ENCODE peak calls at places on chromosome 15, in nine cellular contexts. Z, I, L, N, S, T, Y, K and E are unnamed samples. For H3K27me3 and H3K36me3, the result is how much of the 10 kb centered on the place peaks cover.

GRCh38 chr15:80608688-80609087 is 86.4 kb upstream of the ABHD17C start:
- DNase-seq in Z (no peak), I (peak), L (peak), N (no peak), S (no peak), T (no peak), Y (no peak), K (no peak), E (no peak)

GRCh38 chr15:65303687-65304392 is 637 bp upstream of the RNU5B-1 start:
- DNase-seq in Z (peak), I (no peak), L (peak), N (no peak), S (peak), T (peak), Y (peak), K (no peak), E (peak)

GRCh38 chr15:97425596-97425995 is 534.9 kb upstream of the ARRDC4 start:
- DNase-seq in Z (no peak), I (no peak), L (no peak), N (no peak), S (no peak), T (no peak), Y (no peak), K (no peak), E (peak)

GRCh38 chr15:57421540-57421939 is 45.2 kb downstream of the CGNL1 start:
- DNase-seq in Z (no peak), I (peak), L (no peak), N (no peak), S (peak), T (no peak), Y (no peak), K (no peak), E (no peak)

GRCh38 chr15:75599396-75599795 is 20.3 kb upstream of the PTPN9 start:
- DNase-seq in Z (no peak), I (no peak), L (no peak), N (no peak), S (no peak), T (no peak), Y (no peak), K (peak), E (no peak)

GRCh38 chr15:99105516-99106341 is 849 bp downstream of the SYNM start:
- DNase-seq in Z (peak), I (peak), L (no peak), N (no peak), S (peak), T (peak), Y (peak), K (no peak), E (peak)

GRCh38 chr15:61712124-61712759 is 348.0 kb downstream of the VPS13C start:
- DNase-seq in Z (no peak), I (no peak), L (no peak), N (no peak), S (no peak), T (no peak), Y (no peak), K (no peak), E (no peak)

GRCh38 chr15:68732451-68732850 is 88.2 kb downstream of the ANP32A start:
- DNase-seq in Z (no peak), I (no peak), L (no peak), N (no peak), S (no peak), T (no peak), Y (no peak), K (no peak), E (no peak)

GRCh38 chr15:74326759-74327158 is 40.7 kb downstream of the CYP11A1 start:
- DNase-seq in Z (peak), I (no peak), L (no peak), N (no peak), S (no peak), T (no peak), Y (no peak), K (no peak), E (no peak)

GRCh38 chr15:92878593-92879053 is 21.5 kb upstream of the CHD2 start:
- DNase-seq in Z (no peak), I (no peak), L (no peak), N (no peak), S (peak), T (no peak), Y (no peak), K (no peak), E (no peak)

GRCh38 chr15:68441045-68441743 is 9.2 kb upstream of the ITGA11 start:
- DNase-seq in Z (no peak), I (peak), L (no peak), N (no peak), S (no peak), T (no peak), Y (no peak), K (peak), E (no peak)

GRCh38 chr15:99727330-99727729 is 5.9 kb downstream of the LYSMD4 start:
- DNase-seq in Z (no peak), I (no peak), L (no peak), N (no peak), S (no peak), T (no peak), Y (no peak), K (no peak), E (no peak)

GRCh38 chr15:43828061-43828657 is 1.4 kb downstream of the WDR76 start:
- DNase-seq in Z (no peak), I (no peak), L (no peak), N (no peak), S (no peak), T (no peak), Y (no peak), K (no peak), E (no peak)
- H3K4me3 ChIP-seq in Z (no peak), I (no peak), L (peak), N (no peak), S (no peak), T (no peak), Y (no peak), K (peak), E (peak)

DNA sequence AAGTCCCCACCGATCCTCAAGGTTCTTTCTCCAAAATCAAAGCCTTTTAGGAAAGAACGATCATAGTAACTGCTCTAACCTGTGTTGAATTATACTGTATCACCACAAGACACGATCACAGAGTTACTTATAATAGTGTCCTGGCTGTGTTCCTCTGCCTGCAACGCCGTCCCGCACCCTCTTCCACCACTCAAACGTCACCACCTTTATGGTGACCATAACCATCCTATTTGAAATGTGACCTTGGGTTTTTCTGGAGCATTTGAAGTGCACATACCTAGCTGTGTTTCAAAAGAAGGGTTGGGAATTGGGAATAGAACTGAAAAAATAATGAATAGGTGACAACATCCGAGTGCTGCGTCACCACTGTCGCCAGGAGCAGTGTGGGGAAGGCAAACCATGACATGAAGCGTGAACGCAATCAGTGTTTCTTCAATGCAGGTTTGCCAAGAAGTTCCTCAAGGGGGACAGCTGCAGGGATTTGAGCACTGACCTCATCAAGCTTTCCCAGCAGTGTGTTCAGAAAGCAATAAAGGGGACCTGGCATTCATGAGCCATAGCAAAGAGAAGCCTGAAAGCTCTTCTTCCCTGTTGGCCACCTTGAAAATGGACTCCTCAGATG is 769 bp upstream of the SELENOS start:
- DNase-seq in Z (no peak), I (no peak), L (no peak), N (no peak), S (no peak), T (no peak), Y (peak), K (peak), E (no peak)
- H3K27me3 ChIP-seq in Z (under half), I (under half), L (under half), N (under half), S (under half), T (under half), Y (under half), K (under half), E (under half)

GRCh38 chr15:30940359-30940758 is 36.6 kb downstream of the FAN1 start:
- DNase-seq in Z (no peak), I (no peak), L (no peak), N (no peak), S (peak), T (no peak), Y (no peak), K (no peak), E (no peak)

GRCh38 chr15:30943654-30944335 is 40.1 kb downstream of the FAN1 start:
- DNase-seq in Z (no peak), I (no peak), L (no peak), N (no peak), S (no peak), T (no peak), Y (no peak), K (no peak), E (peak)

GRCh38 chr15:30939161-30939560 is 35.4 kb downstream of the FAN1 start:
- DNase-seq in Z (no peak), I (no peak), L (no peak), N (no peak), S (no peak), T (no peak), Y (no peak), K (no peak), E (no peak)

DNA sequence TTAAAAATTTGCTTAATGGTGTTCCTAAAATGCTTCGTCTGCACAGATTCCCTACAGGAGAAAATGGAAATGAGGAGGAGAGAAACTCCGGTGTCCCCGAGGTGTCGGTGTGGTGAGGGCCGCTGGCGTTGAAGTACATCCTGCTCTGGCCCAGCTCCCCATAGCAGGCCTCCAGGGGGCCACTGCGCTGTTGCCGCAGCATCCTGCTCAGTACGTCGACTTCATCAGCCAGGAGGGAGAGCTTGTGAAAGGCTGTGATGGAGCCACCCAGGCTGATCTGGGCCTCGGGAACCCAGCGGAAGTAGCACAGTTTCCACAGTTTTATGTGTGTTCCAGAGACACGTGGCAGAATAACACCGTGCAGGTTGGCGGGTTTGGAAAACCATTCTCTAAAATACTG is 37.8 kb downstream of the FAN1 start:
- DNase-seq in Z (no peak), I (no peak), L (no peak), N (no peak), S (no peak), T (no peak), Y (no peak), K (no peak), E (no peak)
- H3K36me3 ChIP-seq in Z (under half), I (under half), L (under half), N (under half), S (under half), T (half or more), Y (half or more), K (half or more), E (half or more)

GRCh38 chr15:66911131-66911700 is 154.2 kb upstream of the SMAD3 start:
- DNase-seq in Z (no peak), I (no peak), L (no peak), N (no peak), S (no peak), T (no peak), Y (no peak), K (peak), E (no peak)
- H3K4me3 ChIP-seq in Z (no peak), I (no peak), L (no peak), N (no peak), S (no peak), T (no peak), Y (no peak), K (no peak), E (no peak)

GRCh38 chr15:95417761-95418160 is 912.7 kb upstream of the NR2F2 start:
- DNase-seq in Z (no peak), I (no peak), L (no peak), N (no peak), S (no peak), T (no peak), Y (no peak), K (no peak), E (no peak)
- H3K27me3 ChIP-seq in Z (under half), I (under half), L (under half), N (under half), S (under half), T (under half), Y (under half), K (under half), E (under half)

DNA sequence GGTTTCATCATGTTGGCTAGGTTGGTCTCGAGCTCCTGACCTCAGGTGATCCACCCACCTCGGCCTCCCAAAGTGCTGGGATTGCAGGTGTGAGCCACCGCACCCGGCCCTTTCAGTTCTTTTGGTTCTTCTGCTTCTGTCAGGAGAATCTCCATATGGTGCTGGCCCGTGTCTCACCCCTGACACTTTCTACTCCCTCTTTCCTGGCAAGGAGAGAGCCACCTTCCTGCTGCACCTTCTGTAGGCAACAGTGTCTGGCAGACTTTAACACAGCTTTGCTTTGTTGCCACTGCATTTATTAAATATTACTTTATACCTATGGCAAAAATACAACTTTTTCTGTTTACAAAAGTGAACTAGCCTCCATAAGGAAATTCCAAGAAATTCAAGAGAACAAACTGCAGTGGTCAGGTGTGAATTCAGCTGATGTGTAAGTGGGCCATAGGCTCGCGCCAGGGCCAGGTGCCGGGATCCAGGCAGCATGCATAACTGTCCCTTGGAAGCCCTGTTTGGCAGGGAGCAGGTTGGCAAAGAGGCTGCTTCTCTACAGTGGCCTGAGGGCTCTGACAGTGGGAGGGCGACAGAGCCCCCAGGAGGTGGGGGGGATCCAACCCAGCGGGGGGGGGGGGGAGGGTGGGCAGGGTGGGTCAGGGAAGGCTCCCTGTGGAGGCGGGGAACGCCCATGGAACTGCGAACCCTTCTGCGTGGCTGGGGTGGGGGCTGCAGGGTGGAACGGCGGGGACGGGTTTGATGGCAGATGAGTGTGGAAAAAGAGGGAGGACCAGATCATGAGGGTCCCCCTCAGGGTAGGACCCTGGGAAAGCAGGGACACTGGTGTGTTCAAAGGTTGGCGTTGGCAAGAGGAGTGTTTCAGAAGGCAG is 21.1 kb downstream of the CTSH start:
- DNase-seq in Z (no peak), I (no peak), L (no peak), N (no peak), S (no peak), T (no peak), Y (no peak), K (no peak), E (no peak)
- H3K36me3 ChIP-seq in Z (under half), I (under half), L (under half), N (under half), S (under half), T (half or more), Y (half or more), K (under half), E (half or more)

DNA sequence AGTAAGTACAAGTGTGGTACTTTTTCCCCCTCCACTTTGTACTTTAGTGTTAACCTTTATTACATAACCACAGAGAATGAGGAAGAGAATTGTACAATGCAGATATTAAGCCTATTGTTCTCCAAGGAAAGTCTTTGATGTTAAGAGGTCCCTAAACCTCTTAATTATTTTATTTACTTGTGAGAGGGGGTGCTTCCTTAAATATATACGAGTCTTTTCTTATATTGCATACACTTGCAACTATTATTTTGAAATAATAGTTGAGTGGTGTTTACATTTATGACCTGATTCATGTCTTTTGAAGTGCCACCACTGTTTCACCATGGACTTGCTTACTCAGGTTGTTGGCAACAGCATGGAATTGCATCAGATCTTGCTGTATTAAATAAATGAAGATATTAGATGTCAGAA is 10.1 kb downstream of the USP3 start:
- DNase-seq in Z (no peak), I (no peak), L (no peak), N (no peak), S (peak), T (no peak), Y (no peak), K (no peak), E (peak)
- H3K4me3 ChIP-seq in Z (no peak), I (no peak), L (no peak), N (no peak), S (no peak), T (no peak), Y (no peak), K (no peak), E (peak)

GRCh38 chr15:31259562-31260252 is 66.9 kb upstream of the KLF13 start:
- DNase-seq in Z (no peak), I (no peak), L (no peak), N (no peak), S (no peak), T (no peak), Y (no peak), K (peak), E (no peak)
- H3K27me3 ChIP-seq in Z (under half), I (under half), L (under half), N (under half), S (under half), T (under half), Y (under half), K (under half), E (under half)

DNA sequence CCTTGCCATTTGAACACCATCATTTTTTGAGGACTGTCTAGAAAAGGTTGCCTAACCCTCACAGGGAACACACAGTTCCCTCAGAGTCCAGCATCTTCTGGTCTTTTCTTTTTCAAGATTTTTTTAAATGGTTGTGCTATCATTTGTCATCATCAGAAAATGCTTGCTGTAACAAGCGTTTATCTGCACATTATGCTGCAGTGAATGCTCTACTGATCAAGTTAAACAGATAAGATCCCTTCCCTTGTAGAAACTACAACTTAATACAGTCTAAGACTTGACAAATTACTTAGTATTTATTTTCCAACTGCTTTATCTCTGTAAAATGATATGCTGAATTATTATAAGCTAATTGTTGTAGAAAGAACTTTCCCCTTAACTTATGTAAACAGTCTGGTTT is 11.9 kb upstream of the ALPK3 start:
- DNase-seq in Z (no peak), I (no peak), L (no peak), N (no peak), S (no peak), T (no peak), Y (no peak), K (no peak), E (no peak)
- H3K36me3 ChIP-seq in Z (under half), I (under half), L (under half), N (under half), S (under half), T (half or more), Y (under half), K (under half), E (half or more)